ENCODE peak calls at places on chromosomes 16 and 17, in five cellular contexts. M is prostate gland, X is breast epithelium, D is SK-N-MC, Y is stomach. I is an unnamed sample.

GRCh38 chr16:89599451-89599858 is 14.0 kb upstream of the DPEP1 start:
- DNase-seq in D (no peak), Y (no peak), X (no peak), M (no peak), I (no peak)

GRCh38 chr16:14475370-14476139 is 154.5 kb downstream of the PARN start:
- DNase-seq in D (no peak), X (no peak), Y (peak; percentile 37), M (peak; percentile 61), I (no peak)

GRCh38 chr17:35167046-35167445 is 19.4 kb downstream of the UNC45B start:
- DNase-seq in X (no peak), D (no peak), Y (no peak), M (no peak), I (no peak)

GRCh38 chr17:73315481-73315880 is 3.7 kb upstream of the CDC42EP4 start:
- DNase-seq in X (no peak), Y (no peak), D (no peak), M (no peak), I (no peak)

GRCh38 chr17:31572341-31572740 is 180.9 kb downstream of the RAB11FIP4 start:
- DNase-seq in Y (no peak), X (no peak), D (no peak), M (no peak), I (no peak)

GRCh38 chr17:20123209-20123608 is 114.0 kb downstream of the SPECC1 start:
- DNase-seq in Y (no peak), X (no peak), M (no peak), D (no peak), I (no peak)

GRCh38 chr16:11511328-11511727 is 75.4 kb downstream of the LITAF start:
- DNase-seq in M (no peak), X (no peak), D (no peak), Y (no peak), I (no peak)

GRCh38 chr17:42937712-42938596 is 26.3 kb downstream of the AARSD1 start:
- DNase-seq in X (no peak), D (no peak), M (no peak), Y (no peak), I (no peak)

GRCh38 chr17:41678411-41678906 is 10.2 kb upstream of the EIF1 start:
- DNase-seq in Y (no peak), X (no peak), D (no peak), M (no peak), I (no peak)

GRCh38 chr17:48791128-48792032 is 25.6 kb downstream of the TTLL6 start:
- DNase-seq in M (peak; percentile 95), D (peak; percentile 81), X (peak; percentile 72), Y (peak; percentile 89), I (peak; percentile 94)

GRCh38 chr16:2299121-2299914 is 31.4 kb upstream of the RNPS1 start:
- DNase-seq in X (no peak), Y (no peak), M (no peak), D (no peak), I (no peak)

GRCh38 chr17:19728114-19728495 is 11.7 kb upstream of the SLC47A2 start:
- DNase-seq in Y (peak; percentile 88), D (no peak), X (peak; percentile 97), M (peak; percentile 88), I (peak; percentile 96)

GRCh38 chr17:82985973-82986372 is 93.4 kb upstream of the METRNL start:
- DNase-seq in M (no peak), D (no peak), X (peak; percentile 81), Y (peak; percentile 38), I (peak; percentile 87)

GRCh38 chr17:49003557-49004511 is 6.6 kb downstream of the IGF2BP1 start:
- DNase-seq in M (no peak), D (no peak), Y (no peak), X (no peak), I (peak; percentile 85)

GRCh38 chr17:67055041-67055443 is 10.7 kb downstream of the CACNG1 start:
- DNase-seq in Y (peak; percentile 24), D (no peak), M (no peak), X (peak; percentile 4), I (peak; percentile 88)

GRCh38 chr16:80526418-80527061 is 14.3 kb upstream of the DYNLRB2 start:
- DNase-seq in Y (peak; percentile 48), X (no peak), M (peak; percentile 50), D (peak; percentile 1), I (no peak)

GRCh38 chr16:70375636-70376611 is 29.2 kb downstream of the DDX19A start:
- DNase-seq in X (no peak), M (no peak), D (no peak), Y (no peak), I (no peak)

GRCh38 chr16:58267524-58268243 is 27.1 kb downstream of the PRSS54 start:
- DNase-seq in D (no peak), X (no peak), Y (no peak), M (no peak), I (no peak)

GRCh38 chr16:84788968-84789371 is 30.8 kb upstream of the CRISPLD2 start:
- DNase-seq in X (peak; percentile 35), D (no peak), M (no peak), Y (no peak), I (no peak)

GRCh38 chr17:15092762-15093161 is 172.4 kb downstream of the PMP22 start:
- DNase-seq in Y (no peak), D (no peak), M (no peak), X (no peak), I (no peak)

GRCh38 chr16:1057252-1057932 is 15.2 kb upstream of the SSTR5 start:
- DNase-seq in M (peak; percentile 35), Y (peak; percentile 63), X (no peak), D (no peak), I (no peak)

GRCh38 chr17:21282231-21282630 is 2.3 kb upstream of the MAP2K3 start:
- DNase-seq in Y (no peak), X (no peak), D (no peak), M (no peak), I (no peak)

GRCh38 chr17:80861892-80862291 is 129.7 kb upstream of the CHMP6 start:
- DNase-seq in Y (no peak), D (no peak), X (no peak), M (peak; percentile 45), I (no peak)

GRCh38 chr17:81387235-81388060 is 7.8 kb upstream of the BAHCC1 start:
- DNase-seq in D (no peak), Y (peak; percentile 53), M (peak; percentile 51), X (no peak), I (no peak)

GRCh38 chr16:980595-980854 is 1.0 kb upstream of the SOX8 start:
- DNase-seq in Y (no peak), M (no peak), D (no peak), X (no peak), I (no peak)

GRCh38 chr16:81591538-81591870 is 146.9 kb downstream of the CMIP start:
- DNase-seq in X (no peak), D (no peak), Y (no peak), M (no peak), I (no peak)

GRCh38 chr17:78356163-78356713 is 3.6 kb downstream of the SOCS3 start:
- DNase-seq in D (peak; percentile 39), M (no peak), X (no peak), Y (peak; percentile 54), I (no peak)

GRCh38 chr17:38560503-38561318 is 45.0 kb downstream of the SRCIN1 start:
- DNase-seq in Y (no peak), D (no peak), X (no peak), M (no peak), I (no peak)

GRCh38 chr16:62755938-62756337 is 719.7 kb upstream of the CDH8 start:
- DNase-seq in D (no peak), Y (no peak), X (no peak), M (no peak), I (no peak)

GRCh38 chr16:51393381-51394005 is 242.4 kb upstream of the SALL1 start:
- DNase-seq in D (no peak), X (no peak), M (no peak), Y (no peak), I (no peak)

GRCh38 chr16:66619534-66620418 is 15.3 kb downstream of the CMTM3 start:
- DNase-seq in X (no peak), M (no peak), Y (no peak), D (peak; percentile 44), I (no peak)

GRCh38 chr16:30065943-30066881 is 652 bp downstream of the ALDOA start:
- DNase-seq in M (no peak), D (no peak), X (no peak), Y (no peak), I (no peak)

DNA sequence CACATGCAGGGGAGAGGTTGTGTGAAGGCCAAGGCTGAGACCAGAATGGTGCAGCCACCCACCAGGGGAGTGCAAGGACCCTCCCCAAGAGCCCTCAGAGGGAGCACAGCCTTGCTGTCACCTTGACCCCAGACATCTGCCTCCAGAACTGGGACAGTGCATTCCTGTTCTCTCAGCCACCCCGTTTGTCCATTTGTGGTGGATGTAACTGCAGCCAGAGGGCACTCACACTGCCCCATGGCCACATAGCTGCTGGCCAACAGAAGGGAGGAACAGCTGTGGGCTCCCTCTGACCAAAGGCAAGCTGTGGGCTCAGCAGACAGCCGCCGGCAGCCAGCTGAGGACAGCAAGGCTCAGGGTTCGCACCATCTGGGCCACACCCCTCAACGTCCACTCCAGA is 49.8 kb upstream of the KLHDC4 start:
- DNase-seq in M (no peak), X (no peak), Y (no peak), D (no peak), I (no peak)
- H3K27ac ChIP-seq in M (no peak overlapping the region), X (no peak overlapping the region), Y (no peak overlapping the region), D (no peak overlapping the region), I (no peak overlapping the region)

GRCh38 chr17:50199211-50199633 is 2.2 kb downstream of the COL1A1 start:
- DNase-seq in Y (no peak), D (no peak), X (no peak), M (no peak), I (no peak)
- H3K4me3 ChIP-seq in Y (peak overlapping the region; percentile 52), D (no peak overlapping the region), X (peak overlapping the region; percentile 57), M (peak overlapping the region; percentile 36), I (peak overlapping the region; percentile 57)

GRCh38 chr16:24132048-24132796 is 123.9 kb upstream of the CACNG3 start:
- DNase-seq in M (no peak), D (no peak), X (no peak), Y (no peak), I (no peak)

GRCh38 chr16:24129412-24129918 is 126.7 kb upstream of the CACNG3 start:
- DNase-seq in D (no peak), M (no peak), X (no peak), Y (no peak), I (no peak)

GRCh38 chr16:24132797-24133155 is 123.4 kb upstream of the CACNG3 start:
- DNase-seq in X (no peak), D (no peak), M (no peak), Y (no peak), I (no peak)

GRCh38 chr16:24131294-24131693 is 124.8 kb upstream of the CACNG3 start:
- DNase-seq in M (no peak), D (no peak), X (no peak), Y (no peak), I (no peak)

GRCh38 chr16:24130494-24131085 is 125.5 kb upstream of the CACNG3 start:
- DNase-seq in M (no peak), X (no peak), Y (no peak), D (no peak), I (no peak)
- TF ChIP-seq POLR2AphosphoS5 in M (no peak), X (no peak), Y (no peak), D (no peak), I (no peak)

DNA sequence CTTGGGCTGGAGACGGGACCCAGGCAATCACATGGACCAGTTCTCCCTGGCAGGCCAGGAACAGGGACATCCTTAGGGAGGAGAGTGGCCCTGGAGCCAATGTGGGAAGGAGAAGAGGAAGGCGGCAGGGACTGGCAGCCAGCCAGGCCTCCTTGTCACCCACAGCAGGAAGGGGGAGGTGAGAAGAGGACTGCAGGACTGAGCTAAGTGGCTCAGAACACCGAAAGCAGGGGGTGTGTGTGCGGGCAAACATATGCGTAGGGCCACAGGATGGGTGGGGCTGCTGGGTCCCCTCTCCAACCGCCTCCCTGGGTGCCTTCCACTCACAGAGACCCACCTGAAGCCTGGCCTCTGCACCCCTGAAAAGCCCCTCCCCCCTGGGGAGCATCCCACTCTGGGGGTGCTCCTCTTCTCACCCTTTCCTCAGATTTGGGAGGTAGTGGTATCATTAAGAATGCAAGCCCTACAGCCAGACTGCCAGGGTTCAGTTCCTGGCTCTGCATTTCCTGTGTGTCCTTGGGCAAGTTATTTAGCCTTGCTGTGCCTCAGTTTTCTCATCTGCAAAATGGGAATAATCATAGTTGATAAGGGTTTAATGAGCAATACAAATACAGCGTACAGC is 8.1 kb downstream of the PNMT start:
- DNase-seq in D (no peak), M (peak; percentile 57), X (peak; percentile 85), Y (peak; percentile 84), I (no peak)
- H3K27ac ChIP-seq in D (no peak overlapping the region), M (peak overlapping the region; percentile 62), X (peak overlapping the region; percentile 87), Y (peak overlapping the region; percentile 77), I (no peak overlapping the region)

I was measured in esophagus muscularis mucosa.